ENCODE peak calls at places on chromosomes 6 and 20, in six cellular contexts. W is left ventricle myocardium inferior; M is uterus; C is neuronal stem cell; B is effector memory CD4-positive, alpha-beta T cell; U is CD8-positive, alpha-beta T cell. A is an unnamed sample.

GRCh38 chr6:87785229-87785862 is 83.3 kb upstream of the AKIRIN2 start:
- DNase-seq in W (no peak), M (no peak), C (no peak), B (no peak), U (no peak), A (no peak)

GRCh38 chr6:18262812-18263560 is 1.3 kb downstream of the DEK start:
- DNase-seq in W (no peak), M (no peak), C (no peak), B (peak; percentile 15), U (peak; percentile 43), A (no peak)

GRCh38 chr6:96468681-96469224 is 52.9 kb upstream of the UFL1 start:
- DNase-seq in W (no peak), M (no peak), C (no peak), B (no peak), U (no peak), A (no peak)

GRCh38 chr6:111580826-111581505 is 24.7 kb downstream of the TRAF3IP2 start:
- DNase-seq in W (no peak), M (peak; percentile 51), C (no peak), B (no peak), U (no peak), A (peak; percentile 84)

GRCh38 chr20:44166008-44166407 is 21.0 kb downstream of the JPH2 start:
- DNase-seq in W (no peak), M (no peak), C (no peak), B (no peak), U (no peak), A (no peak)

GRCh38 chr6:162124710-162125435 is 602.7 kb downstream of the PRKN start:
- DNase-seq in W (no peak), M (no peak), C (no peak), B (no peak), U (no peak), A (no peak)

GRCh38 chr6:11714116-11714797 is 64.3 kb downstream of the ADTRP start:
- DNase-seq in W (no peak), M (no peak), C (no peak), B (no peak), U (no peak), A (no peak)

GRCh38 chr6:2103644-2104523 is 141.5 kb downstream of the GMDS start:
- DNase-seq in W (no peak), M (no peak), C (no peak), B (no peak), U (no peak), A (peak; percentile 75)

GRCh38 chr20:53723045-53723444 is 129.4 kb upstream of the ZNF217 start:
- DNase-seq in W (no peak), M (no peak), C (no peak), B (no peak), U (no peak), A (no peak)

GRCh38 chr20:1469925-1470571 is 3.4 kb upstream of the NSFL1C start:
- DNase-seq in W (peak; percentile 69), M (peak; percentile 51), C (peak; percentile 53), B (no peak), U (no peak), A (peak; percentile 83)

GRCh38 chr20:17895641-17896246 is 72.8 kb downstream of the SNX5 start:
- DNase-seq in W (peak; percentile 72), M (peak; percentile 81), C (no peak), B (no peak), U (peak; percentile 39), A (peak; percentile 65)

GRCh38 chr6:166725571-166725970 is 98.5 kb upstream of the RPS6KA2 start:
- DNase-seq in W (no peak), M (no peak), C (no peak), B (no peak), U (no peak), A (no peak)

GRCh38 chr6:47733879-47734558 is 35.6 kb downstream of the ADGRF4 start:
- DNase-seq in W (no peak), M (no peak), C (no peak), B (no peak), U (no peak), A (no peak)

GRCh38 chr20:31603822-31604566 is 1.1 kb upstream of the ID1 start:
- DNase-seq in W (peak; percentile 92), M (peak; percentile 92), C (peak; percentile 98), B (peak; percentile 79), U (peak; percentile 81), A (peak; percentile 97)

GRCh38 chr6:38640216-38640909 is 634 bp upstream of the BTBD9 start:
- DNase-seq in W (no peak), M (no peak), C (no peak), B (no peak), U (peak; percentile 15), A (no peak)

GRCh38 chr20:37790900-37791299 is 97.1 kb downstream of the CTNNBL1 start:
- DNase-seq in W (no peak), M (no peak), C (no peak), B (no peak), U (no peak), A (no peak)
- H3K4me3 ChIP-seq in W (no peak overlapping the region), M (no peak overlapping the region), C (no peak overlapping the region), B (no peak overlapping the region), U (no peak overlapping the region), A (no peak overlapping the region)

DNA sequence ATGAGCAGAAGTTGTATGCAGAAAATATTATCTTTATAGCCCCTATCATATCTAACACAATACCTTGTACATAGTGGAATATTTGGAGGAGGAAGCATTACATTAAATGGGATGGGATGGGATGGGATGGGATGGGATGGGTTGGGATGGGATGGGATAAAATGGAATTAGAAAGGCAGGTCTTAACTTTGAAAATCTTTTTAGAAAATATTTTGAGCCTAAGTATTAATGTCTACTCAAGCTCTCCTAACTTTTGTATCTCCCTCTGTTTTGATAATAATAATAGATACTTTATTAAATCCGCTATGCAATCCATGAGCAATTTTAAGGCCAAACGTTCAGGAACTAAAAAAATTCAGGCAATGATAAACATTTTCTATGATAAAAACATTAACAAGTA is 35.7 kb downstream of the LY86 start:
- DNase-seq in W (no peak), M (no peak), C (no peak), B (no peak), U (no peak), A (no peak)
- H3K27ac ChIP-seq in W (no peak overlapping the region), M (no peak overlapping the region), C (no peak overlapping the region), B (no peak overlapping the region), U (no peak overlapping the region), A (no peak overlapping the region)

DNA sequence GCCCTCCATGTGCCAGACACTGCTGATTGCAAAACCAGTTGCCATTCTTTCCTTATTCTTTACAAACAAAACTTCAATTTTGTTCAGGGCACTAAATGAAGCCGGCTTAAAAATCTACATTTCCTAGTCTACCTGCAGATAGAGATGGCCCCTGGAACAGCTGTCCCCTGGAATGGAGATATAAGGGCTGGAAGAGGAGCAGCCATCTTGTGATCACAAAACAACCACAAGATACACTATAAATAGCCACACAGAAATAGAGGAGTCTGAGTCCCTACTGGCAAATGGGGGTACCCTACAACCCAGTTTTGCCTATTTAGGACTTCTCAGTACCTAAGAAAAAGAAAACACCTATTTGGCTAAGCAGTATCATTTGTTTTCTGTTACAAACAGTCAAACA is 115.9 kb upstream of the BEND6 start:
- DNase-seq in W (no peak), M (no peak), C (no peak), B (no peak), U (no peak), A (no peak)
- H3K4me3 ChIP-seq in W (peak overlapping the region; percentile 78), M (no peak overlapping the region), C (no peak overlapping the region), B (no peak overlapping the region), U (no peak overlapping the region), A (no peak overlapping the region)

DNA sequence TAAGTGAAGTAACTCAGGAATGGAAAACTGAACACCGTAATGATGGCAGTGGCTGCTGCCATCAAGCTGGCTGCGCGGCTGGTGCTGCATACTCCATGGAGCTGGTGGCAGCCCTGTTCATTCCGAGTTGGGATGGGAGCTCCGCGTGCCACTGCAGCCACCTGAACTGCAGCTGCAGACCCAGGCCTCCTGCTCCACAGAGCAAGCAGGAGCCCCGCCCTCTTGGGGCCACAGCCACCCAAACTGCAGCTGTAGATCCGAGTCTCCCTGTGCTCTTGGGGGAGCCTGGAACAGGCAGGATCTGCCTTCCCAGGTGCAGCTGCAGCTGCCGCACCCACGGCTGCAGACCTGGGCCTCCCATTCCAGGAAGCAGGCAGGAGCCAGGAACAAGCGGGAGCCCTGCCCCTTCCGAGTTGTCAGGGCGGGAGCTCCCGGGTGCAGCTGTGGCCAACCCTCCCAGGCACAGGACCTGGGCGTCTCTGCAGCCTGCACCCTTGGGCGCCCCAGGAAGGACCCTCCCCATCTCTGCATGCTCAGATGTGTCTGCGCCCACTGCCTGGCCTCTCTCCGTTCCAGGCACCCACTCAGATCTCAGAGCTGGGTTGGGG is 120.2 kb downstream of the GMPR start:
- DNase-seq in W (no peak), M (no peak), C (no peak), B (no peak), U (no peak), A (no peak)
- H3K27ac ChIP-seq in W (no peak overlapping the region), M (peak overlapping the region; percentile 78), C (no peak overlapping the region), B (no peak overlapping the region), U (no peak overlapping the region), A (no peak overlapping the region)

DNA sequence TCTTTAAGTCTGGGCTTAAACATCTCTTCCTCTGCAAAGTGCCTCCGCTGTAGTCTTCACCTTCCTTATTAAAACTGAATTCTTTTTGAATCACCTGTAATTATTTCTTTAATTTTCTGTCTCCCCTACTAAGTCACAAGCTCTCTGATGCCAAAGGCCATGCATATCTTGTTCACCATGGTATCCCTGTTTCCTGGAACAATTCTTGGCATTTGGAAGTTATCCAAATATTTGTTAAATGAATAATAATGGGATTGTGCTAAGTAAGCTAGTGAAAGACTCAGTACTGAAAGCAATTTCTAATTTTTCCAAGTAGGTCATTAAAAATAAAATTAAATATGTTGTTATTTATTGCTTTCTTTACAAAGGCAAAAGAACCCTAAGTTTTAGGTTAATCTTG is 12.2 kb downstream of the SNAP91 start:
- DNase-seq in W (no peak), M (no peak), C (no peak), B (no peak), U (no peak), A (no peak)
- H3K4me3 ChIP-seq in W (no peak overlapping the region), M (no peak overlapping the region), C (no peak overlapping the region), B (no peak overlapping the region), U (no peak overlapping the region), A (no peak overlapping the region)

A was measured in tibial artery.